ENCODE peak calls at places on chromosomes 12 and 14, in eight cellular contexts. One of them, this sample, is unnamed.

GRCh38 chr12:49014547-49014946 is 4.0 kb downstream of the PRKAG1 start:
- DNase-seq in pancreas: no peak
- DNase-seq in AG10803: peak
- DNase-seq in fibroblast of the aortic adventitia: peak
- DNase-seq in GM12878: no peak
- DNase-seq in bronchial epithelial cell: peak
- DNase-seq in BJ: no peak
- DNase-seq in fibroblast of mammary gland: peak
- DNase-seq in this sample: no peak

GRCh38 chr14:56143025-56143424 is 24.8 kb downstream of the PELI2 start:
- DNase-seq in fibroblast of the aortic adventitia: no peak
- DNase-seq in fibroblast of mammary gland: no peak
- DNase-seq in bronchial epithelial cell: no peak
- DNase-seq in BJ: no peak
- DNase-seq in AG10803: no peak
- DNase-seq in GM12878: no peak
- DNase-seq in pancreas: no peak
- DNase-seq in this sample: no peak

GRCh38 chr14:50061664-50062437 is 54.5 kb downstream of the VCPKMT start:
- DNase-seq in pancreas: no peak
- DNase-seq in fibroblast of the aortic adventitia: peak
- DNase-seq in fibroblast of mammary gland: peak
- DNase-seq in BJ: no peak
- DNase-seq in AG10803: peak
- DNase-seq in GM12878: peak
- DNase-seq in bronchial epithelial cell: peak
- DNase-seq in this sample: peak

GRCh38 chr12:51888316-51889215 is 663 bp downstream of the ANKRD33 start:
- DNase-seq in fibroblast of the aortic adventitia: no peak
- DNase-seq in pancreas: no peak
- DNase-seq in fibroblast of mammary gland: no peak
- DNase-seq in bronchial epithelial cell: no peak
- DNase-seq in AG10803: no peak
- DNase-seq in GM12878: no peak
- DNase-seq in BJ: no peak
- DNase-seq in this sample: no peak

GRCh38 chr14:69904246-69904645 is 25.0 kb downstream of the SMOC1 start:
- DNase-seq in pancreas: no peak
- DNase-seq in fibroblast of the aortic adventitia: no peak
- DNase-seq in AG10803: no peak
- DNase-seq in BJ: no peak
- DNase-seq in bronchial epithelial cell: no peak
- DNase-seq in fibroblast of mammary gland: no peak
- DNase-seq in GM12878: no peak
- DNase-seq in this sample: no peak

GRCh38 chr12:79262938-79263337 is 398.4 kb downstream of the SYT1 start:
- DNase-seq in BJ: no peak
- DNase-seq in bronchial epithelial cell: peak
- DNase-seq in fibroblast of the aortic adventitia: peak
- DNase-seq in pancreas: no peak
- DNase-seq in GM12878: no peak
- DNase-seq in AG10803: no peak
- DNase-seq in fibroblast of mammary gland: no peak
- DNase-seq in this sample: no peak

GRCh38 chr12:24909667-24910066 is 39.2 kb downstream of the BCAT1 start:
- DNase-seq in pancreas: peak
- DNase-seq in GM12878: no peak
- DNase-seq in bronchial epithelial cell: peak
- DNase-seq in fibroblast of mammary gland: peak
- DNase-seq in BJ: peak
- DNase-seq in AG10803: peak
- DNase-seq in fibroblast of the aortic adventitia: peak
- DNase-seq in this sample: no peak

GRCh38 chr12:89988556-89988955 is 279.9 kb upstream of the ATP2B1 start:
- DNase-seq in pancreas: no peak
- DNase-seq in fibroblast of mammary gland: no peak
- DNase-seq in GM12878: no peak
- DNase-seq in bronchial epithelial cell: no peak
- DNase-seq in AG10803: no peak
- DNase-seq in BJ: no peak
- DNase-seq in fibroblast of the aortic adventitia: no peak
- DNase-seq in this sample: no peak

GRCh38 chr12:96091833-96092232 is 56.4 kb upstream of the LTA4H start:
- DNase-seq in pancreas: no peak
- DNase-seq in AG10803: no peak
- DNase-seq in bronchial epithelial cell: peak
- DNase-seq in GM12878: no peak
- DNase-seq in fibroblast of the aortic adventitia: no peak
- DNase-seq in BJ: no peak
- DNase-seq in fibroblast of mammary gland: peak
- DNase-seq in this sample: no peak

GRCh38 chr12:31494455-31494854 is 96.5 kb downstream of the DENND5B start:
- DNase-seq in AG10803: no peak
- DNase-seq in pancreas: no peak
- DNase-seq in BJ: no peak
- DNase-seq in GM12878: no peak
- DNase-seq in bronchial epithelial cell: no peak
- DNase-seq in fibroblast of the aortic adventitia: no peak
- DNase-seq in fibroblast of mammary gland: no peak
- DNase-seq in this sample: no peak

GRCh38 chr12:34386621-34387255 is 364.4 kb downstream of the ALG10 start:
- DNase-seq in BJ: no peak
- DNase-seq in pancreas: no peak
- DNase-seq in fibroblast of mammary gland: no peak
- DNase-seq in bronchial epithelial cell: no peak
- DNase-seq in AG10803: no peak
- DNase-seq in GM12878: no peak
- DNase-seq in fibroblast of the aortic adventitia: no peak
- DNase-seq in this sample: no peak
- H3K4me3 ChIP-seq in BJ: no peak
- H3K4me3 ChIP-seq in pancreas: no peak
- H3K4me3 ChIP-seq in fibroblast of mammary gland: no peak
- H3K4me3 ChIP-seq in bronchial epithelial cell: no peak
- H3K4me3 ChIP-seq in AG10803: no peak
- H3K4me3 ChIP-seq in GM12878: no peak
- H3K4me3 ChIP-seq in fibroblast of the aortic adventitia: no peak
- H3K4me3 ChIP-seq in this sample: no peak

GRCh38 chr12:126784328-126784921 is 1482.5 kb upstream of the TMEM132C start:
- DNase-seq in AG10803: peak
- DNase-seq in bronchial epithelial cell: peak
- DNase-seq in GM12878: no peak
- DNase-seq in fibroblast of mammary gland: peak
- DNase-seq in BJ: no peak
- DNase-seq in pancreas: peak
- DNase-seq in fibroblast of the aortic adventitia: peak
- DNase-seq in this sample: no peak
- TF ChIP-seq CTCF in AG10803: peak
- TF ChIP-seq CTCF in bronchial epithelial cell: peak
- TF ChIP-seq CTCF in GM12878: peak
- TF ChIP-seq CTCF in fibroblast of mammary gland: peak
- TF ChIP-seq CTCF in BJ: peak
- TF ChIP-seq CTCF in pancreas: peak
- TF ChIP-seq CTCF in fibroblast of the aortic adventitia: peak
- TF ChIP-seq CTCF in this sample: peak

DNA sequence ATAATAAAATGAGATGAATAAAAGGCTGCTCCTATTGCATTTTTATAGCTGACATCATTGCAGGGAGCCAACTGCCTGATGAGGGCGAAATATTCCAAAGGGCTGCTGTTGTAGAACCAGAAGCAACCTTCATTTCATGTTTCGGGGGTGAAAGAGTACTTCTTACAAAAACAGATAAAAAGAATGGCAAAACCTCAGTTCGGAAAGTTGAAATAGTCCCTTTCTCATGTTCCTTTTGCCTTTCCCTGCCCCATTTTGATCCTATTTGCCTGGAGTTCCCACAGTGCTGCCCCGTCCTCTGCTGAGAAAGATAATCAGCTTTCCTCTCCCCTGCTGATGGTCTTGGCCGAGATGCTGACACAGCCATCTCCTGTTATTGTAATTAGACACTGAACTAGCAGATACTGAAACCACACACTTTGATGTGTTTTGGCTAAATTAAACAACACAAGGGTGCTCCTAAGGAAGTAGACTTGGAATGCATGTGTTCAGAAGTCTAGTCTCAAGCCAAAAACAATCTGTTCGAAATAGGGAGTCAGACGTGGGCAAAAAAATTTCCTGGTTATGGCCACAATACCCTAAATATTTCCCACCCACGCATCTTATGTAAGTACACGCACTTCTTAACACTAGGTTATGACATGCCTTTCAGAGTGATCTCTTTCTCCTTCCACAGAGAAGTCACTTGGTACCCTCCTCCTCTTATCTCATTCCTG is 117.2 kb downstream of the PPM1H start:
- DNase-seq in GM12878: no peak
- DNase-seq in AG10803: peak
- DNase-seq in BJ: no peak
- DNase-seq in fibroblast of mammary gland: peak
- DNase-seq in pancreas: no peak
- DNase-seq in bronchial epithelial cell: peak
- DNase-seq in fibroblast of the aortic adventitia: peak
- DNase-seq in this sample: no peak
- H3K4me3 ChIP-seq in GM12878: no peak
- H3K4me3 ChIP-seq in AG10803: no peak
- H3K4me3 ChIP-seq in BJ: no peak
- H3K4me3 ChIP-seq in fibroblast of mammary gland: peak
- H3K4me3 ChIP-seq in pancreas: no peak
- H3K4me3 ChIP-seq in bronchial epithelial cell: peak
- H3K4me3 ChIP-seq in fibroblast of the aortic adventitia: peak
- H3K4me3 ChIP-seq in this sample: no peak

DNA sequence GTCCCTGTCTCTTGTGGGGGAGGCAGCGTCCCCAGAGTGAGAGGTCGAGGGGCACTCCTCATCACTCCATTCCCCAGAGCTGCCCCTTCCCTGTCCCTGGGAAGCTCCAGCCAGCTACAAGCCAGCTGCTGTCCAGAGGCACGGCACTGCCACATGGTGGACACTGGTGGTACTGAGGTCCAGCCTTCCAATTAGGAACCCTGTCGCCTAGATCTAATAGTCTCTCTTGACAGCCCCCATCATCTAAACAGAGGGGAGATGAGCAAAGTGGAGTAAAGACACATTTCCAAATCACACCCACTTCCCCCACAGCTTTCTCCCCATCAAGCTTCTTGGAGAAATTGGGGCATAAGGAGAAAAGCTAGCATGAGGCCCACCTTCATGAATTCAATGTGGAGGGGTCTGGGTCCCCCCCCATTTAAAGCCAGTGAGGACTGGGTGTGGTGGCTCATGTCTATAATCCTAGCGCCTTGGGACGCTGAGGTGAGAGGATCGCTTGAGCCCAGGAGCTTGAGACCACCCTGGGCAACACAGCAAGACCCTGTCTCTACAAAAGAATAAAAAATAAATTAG is 2.1 kb upstream of the INHBE start:
- DNase-seq in fibroblast of mammary gland: peak
- DNase-seq in AG10803: peak
- DNase-seq in BJ: no peak
- DNase-seq in bronchial epithelial cell: peak
- DNase-seq in fibroblast of the aortic adventitia: peak
- DNase-seq in GM12878: no peak
- DNase-seq in pancreas: peak
- DNase-seq in this sample: no peak
- TF ChIP-seq CTCF in fibroblast of mammary gland: peak
- TF ChIP-seq CTCF in AG10803: peak
- TF ChIP-seq CTCF in BJ: peak
- TF ChIP-seq CTCF in bronchial epithelial cell: peak
- TF ChIP-seq CTCF in fibroblast of the aortic adventitia: peak
- TF ChIP-seq CTCF in GM12878: peak
- TF ChIP-seq CTCF in pancreas: peak
- TF ChIP-seq CTCF in this sample: peak

DNA sequence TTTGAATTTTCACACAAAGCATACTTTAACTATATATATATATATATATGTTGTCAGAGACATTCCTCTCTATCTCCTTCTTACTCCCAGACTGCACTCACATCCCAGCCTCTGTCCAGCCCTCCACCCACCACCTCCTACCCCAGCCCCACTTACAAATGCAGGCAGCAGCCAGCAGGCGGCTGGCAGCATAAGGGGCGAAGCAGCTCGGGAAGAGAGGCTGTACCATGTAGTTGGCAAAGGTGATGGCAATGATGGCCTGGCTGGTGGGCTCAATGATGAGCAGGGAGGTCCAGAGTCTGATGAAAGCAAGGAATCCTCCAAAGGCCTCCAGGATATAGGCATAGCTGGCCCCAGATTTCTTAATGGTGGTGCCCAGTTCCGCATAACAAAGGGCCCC is 2.5 kb downstream of the SLC7A7 start:
- DNase-seq in fibroblast of the aortic adventitia: no peak
- DNase-seq in BJ: no peak
- DNase-seq in bronchial epithelial cell: no peak
- DNase-seq in AG10803: no peak
- DNase-seq in GM12878: no peak
- DNase-seq in fibroblast of mammary gland: no peak
- DNase-seq in pancreas: no peak
- DNase-seq in this sample: no peak
- H3K4me3 ChIP-seq in fibroblast of the aortic adventitia: no peak
- H3K4me3 ChIP-seq in BJ: no peak
- H3K4me3 ChIP-seq in bronchial epithelial cell: no peak
- H3K4me3 ChIP-seq in AG10803: no peak
- H3K4me3 ChIP-seq in GM12878: peak
- H3K4me3 ChIP-seq in fibroblast of mammary gland: no peak
- H3K4me3 ChIP-seq in pancreas: no peak
- H3K4me3 ChIP-seq in this sample: no peak

DNA sequence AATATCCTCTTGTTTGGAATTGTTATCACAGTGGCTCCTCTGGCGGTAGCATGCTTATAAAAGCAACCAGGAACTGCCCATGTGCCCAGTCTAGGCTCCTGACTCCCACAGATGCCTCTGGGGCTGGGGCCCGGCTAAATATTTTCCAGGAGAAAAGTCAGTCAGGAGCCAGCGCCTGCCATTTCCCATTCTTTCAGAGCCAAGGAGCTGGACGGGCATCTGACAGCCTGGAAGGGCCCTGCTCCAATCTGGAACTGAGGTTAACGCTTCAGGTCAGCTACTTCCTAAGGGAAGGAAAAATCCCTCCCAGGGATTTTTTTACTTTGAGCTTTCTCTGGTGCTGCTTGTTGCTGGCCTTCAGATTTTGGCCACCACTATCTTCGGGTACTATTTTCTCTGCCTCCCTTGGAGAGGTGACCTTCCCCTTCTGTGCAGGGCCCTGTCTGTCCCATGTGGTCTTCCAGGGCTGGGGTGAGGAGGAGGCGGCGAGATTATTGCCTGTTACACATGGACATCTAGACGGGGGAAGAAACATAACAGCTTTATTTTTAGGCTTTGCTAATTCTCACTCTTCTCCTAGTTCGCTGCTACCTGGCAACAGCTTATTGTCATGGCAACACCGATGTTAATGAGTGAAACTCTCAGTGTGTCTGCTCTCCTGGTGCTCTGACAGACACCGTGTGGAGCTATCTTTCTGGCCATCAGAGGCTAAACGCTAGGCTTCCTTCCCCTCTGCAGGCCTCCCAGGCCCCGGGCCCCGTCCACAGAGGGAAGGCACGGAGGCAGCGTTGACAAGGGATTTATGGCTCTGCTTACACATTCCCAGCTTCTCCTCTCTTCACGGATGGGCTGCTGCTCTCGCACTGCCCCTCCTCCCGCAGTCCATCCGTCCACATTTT is 160.4 kb downstream of the CACNA1C start:
- DNase-seq in pancreas: no peak
- DNase-seq in fibroblast of mammary gland: no peak
- DNase-seq in BJ: no peak
- DNase-seq in GM12878: no peak
- DNase-seq in AG10803: no peak
- DNase-seq in fibroblast of the aortic adventitia: no peak
- DNase-seq in bronchial epithelial cell: no peak
- DNase-seq in this sample: no peak
- TF ChIP-seq CTCF in pancreas: no peak
- TF ChIP-seq CTCF in fibroblast of mammary gland: no peak
- TF ChIP-seq CTCF in BJ: no peak
- TF ChIP-seq CTCF in GM12878: no peak
- TF ChIP-seq CTCF in AG10803: no peak
- TF ChIP-seq CTCF in fibroblast of the aortic adventitia: no peak
- TF ChIP-seq CTCF in bronchial epithelial cell: no peak
- TF ChIP-seq CTCF in this sample: no peak